ENCODE peak calls at places on chromosomes 5 and 9, in four cellular contexts. J is GM13977, M is skeletal muscle cell, X is NCI-H1436. N is an unnamed sample.
A peak's percentile ranks its signal among the peaks of the same experiment; 100 is the strongest.

GRCh38 chr9:79254900-79255651 is 316.7 kb upstream of the TLE4 start:
- DNase-seq in J (no peak), M (no peak), X (no peak), N (peak; percentile 51)

GRCh38 chr5:159047081-159047480 is 52.6 kb downstream of the EBF1 start:
- DNase-seq in J (no peak), M (peak; percentile 77), X (no peak), N (no peak)

GRCh38 chr5:141772281-141772680 is 90.3 kb upstream of the ARAP3 start:
- DNase-seq in J (no peak), M (no peak), X (no peak), N (no peak)

GRCh38 chr5:74192606-74193299 is 447.8 kb downstream of the ENC1 start:
- DNase-seq in J (no peak), M (no peak), X (no peak), N (no peak)

GRCh38 chr5:101942321-101942882 is 353.7 kb downstream of the SLCO4C1 start:
- DNase-seq in J (peak; percentile 10), M (no peak), X (peak; percentile 61), N (peak; percentile 57)

GRCh38 chr9:112719696-112720095 is 1.8 kb upstream of the INIP start:
- DNase-seq in J (no peak), M (no peak), X (no peak), N (no peak)

GRCh38 chr9:84189901-84190300 is 150.7 kb downstream of the SLC28A3 start:
- DNase-seq in J (no peak), M (no peak), X (no peak), N (no peak)

GRCh38 chr5:107687404-107687803 is 16.7 kb upstream of the EFNA5 start:
- DNase-seq in J (no peak), M (no peak), X (no peak), N (no peak)

GRCh38 chr5:169629847-169630548 is 7.1 kb upstream of the DOCK2 start:
- DNase-seq in J (no peak), M (peak; percentile 66), X (no peak), N (no peak)

GRCh38 chr9:13358128-13358527 is 78.6 kb upstream of the MPDZ start:
- DNase-seq in J (no peak), M (peak; percentile 69), X (no peak), N (no peak)

GRCh38 chr5:77367733-77368132 is 124.4 kb downstream of the WDR41 start:
- DNase-seq in J (no peak), M (no peak), X (no peak), N (no peak)

GRCh38 chr5:148912714-148913398 is 86.4 kb downstream of the ADRB2 start:
- DNase-seq in J (no peak), M (peak; percentile 89), X (no peak), N (no peak)

GRCh38 chr9:113477661-113478060 is 14.1 kb downstream of the RGS3 start:
- DNase-seq in J (no peak), M (no peak), X (no peak), N (no peak)

GRCh38 chr9:93184439-93185221 is 691 bp downstream of the WNK2 start:
- DNase-seq in J (peak; percentile 70), M (no peak), X (no peak), N (peak; percentile 39)

GRCh38 chr5:135458921-135459331 is 6.8 kb upstream of the TIFAB start:
- DNase-seq in J (no peak), M (no peak), X (no peak), N (no peak)

GRCh38 chr5:141223112-141223783 is at the start of gene PCDHB14:
- DNase-seq in J (no peak), M (no peak), X (no peak), N (peak; percentile 78)

GRCh38 chr5:4295663-4296339 is 700.2 kb downstream of the IRX1 start:
- DNase-seq in J (no peak), M (no peak), X (no peak), N (no peak)

N was measured in NCI-H146.